ENCODE peak calls at places on chromosomes 6 and 20, in nine cellular contexts. One of them, this sample, is unnamed.

GRCh38 chr6:6749791-6750434 is 161.4 kb downstream of the LY86 start:
- DNase-seq in glutamatergic neuron: no peak
- DNase-seq in upper lobe of left lung: peak
- DNase-seq in islet precursor cell: peak
- DNase-seq in NAMALWA: no peak
- DNase-seq in NCI-H748 treated with DMSO at 0.1 percent for 48 hours: no peak
- DNase-seq in nucleus accumbens: peak
- DNase-seq in iris pigment epithelial cell: peak
- DNase-seq in anterior cingulate cortex: peak
- DNase-seq in this sample: peak

GRCh38 chr20:34222208-34222607 is 19.0 kb upstream of the ASIP start:
- DNase-seq in glutamatergic neuron: no peak
- DNase-seq in upper lobe of left lung: peak
- DNase-seq in islet precursor cell: no peak
- DNase-seq in NAMALWA: no peak
- DNase-seq in NCI-H748 treated with DMSO at 0.1 percent for 48 hours: no peak
- DNase-seq in nucleus accumbens: no peak
- DNase-seq in iris pigment epithelial cell: peak
- DNase-seq in anterior cingulate cortex: no peak
- DNase-seq in this sample: peak

GRCh38 chr6:1077822-1078221 is 234.1 kb upstream of the FOXQ1 start:
- DNase-seq in glutamatergic neuron: no peak
- DNase-seq in upper lobe of left lung: no peak
- DNase-seq in islet precursor cell: peak
- DNase-seq in NAMALWA: no peak
- DNase-seq in NCI-H748 treated with DMSO at 0.1 percent for 48 hours: no peak
- DNase-seq in nucleus accumbens: no peak
- DNase-seq in iris pigment epithelial cell: no peak
- DNase-seq in anterior cingulate cortex: no peak
- DNase-seq in this sample: no peak

GRCh38 chr20:23245553-23246128 is 105.0 kb upstream of the NXT1 start:
- DNase-seq in glutamatergic neuron: peak
- DNase-seq in upper lobe of left lung: peak
- DNase-seq in islet precursor cell: peak
- DNase-seq in NAMALWA: peak
- DNase-seq in NCI-H748 treated with DMSO at 0.1 percent for 48 hours: peak
- DNase-seq in nucleus accumbens: peak
- DNase-seq in iris pigment epithelial cell: peak
- DNase-seq in anterior cingulate cortex: peak
- DNase-seq in this sample: peak

GRCh38 chr6:111874030-111874425 is 776 bp upstream of the FYN start:
- DNase-seq in glutamatergic neuron: no peak
- DNase-seq in upper lobe of left lung: peak
- DNase-seq in islet precursor cell: no peak
- DNase-seq in NAMALWA: peak
- DNase-seq in NCI-H748 treated with DMSO at 0.1 percent for 48 hours: peak
- DNase-seq in nucleus accumbens: peak
- DNase-seq in iris pigment epithelial cell: peak
- DNase-seq in anterior cingulate cortex: no peak
- DNase-seq in this sample: peak

GRCh38 chr20:40493071-40493470 is 196.0 kb downstream of the MAFB start:
- DNase-seq in glutamatergic neuron: no peak
- DNase-seq in upper lobe of left lung: peak
- DNase-seq in islet precursor cell: no peak
- DNase-seq in NAMALWA: no peak
- DNase-seq in NCI-H748 treated with DMSO at 0.1 percent for 48 hours: no peak
- DNase-seq in nucleus accumbens: peak
- DNase-seq in iris pigment epithelial cell: peak
- DNase-seq in anterior cingulate cortex: no peak
- DNase-seq in this sample: no peak

GRCh38 chr6:148457137-148457842 is 114.7 kb downstream of the SASH1 start:
- DNase-seq in glutamatergic neuron: no peak
- DNase-seq in upper lobe of left lung: no peak
- DNase-seq in islet precursor cell: no peak
- DNase-seq in NAMALWA: no peak
- DNase-seq in NCI-H748 treated with DMSO at 0.1 percent for 48 hours: no peak
- DNase-seq in nucleus accumbens: no peak
- DNase-seq in iris pigment epithelial cell: peak
- DNase-seq in anterior cingulate cortex: no peak
- DNase-seq in this sample: no peak

GRCh38 chr6:135820340-135820739 is 31.2 kb upstream of the PDE7B start:
- DNase-seq in glutamatergic neuron: peak
- DNase-seq in upper lobe of left lung: no peak
- DNase-seq in islet precursor cell: no peak
- DNase-seq in NAMALWA: no peak
- DNase-seq in NCI-H748 treated with DMSO at 0.1 percent for 48 hours: no peak
- DNase-seq in nucleus accumbens: no peak
- DNase-seq in iris pigment epithelial cell: no peak
- DNase-seq in anterior cingulate cortex: no peak
- DNase-seq in this sample: no peak

GRCh38 chr6:123360359-123360758 is 276.4 kb downstream of the TRDN start:
- DNase-seq in glutamatergic neuron: no peak
- DNase-seq in upper lobe of left lung: no peak
- DNase-seq in islet precursor cell: no peak
- DNase-seq in NAMALWA: no peak
- DNase-seq in NCI-H748 treated with DMSO at 0.1 percent for 48 hours: no peak
- DNase-seq in nucleus accumbens: no peak
- DNase-seq in iris pigment epithelial cell: no peak
- DNase-seq in anterior cingulate cortex: no peak
- DNase-seq in this sample: no peak

GRCh38 chr20:32522775-32523612 is 62.1 kb downstream of the NOL4L start:
- DNase-seq in glutamatergic neuron: peak
- DNase-seq in upper lobe of left lung: no peak
- DNase-seq in islet precursor cell: peak
- DNase-seq in NAMALWA: no peak
- DNase-seq in NCI-H748 treated with DMSO at 0.1 percent for 48 hours: no peak
- DNase-seq in nucleus accumbens: no peak
- DNase-seq in iris pigment epithelial cell: peak
- DNase-seq in anterior cingulate cortex: no peak
- DNase-seq in this sample: peak

GRCh38 chr6:35038076-35038475 is 103.1 kb downstream of the TCP11 start:
- DNase-seq in glutamatergic neuron: no peak
- DNase-seq in upper lobe of left lung: no peak
- DNase-seq in islet precursor cell: no peak
- DNase-seq in NAMALWA: no peak
- DNase-seq in NCI-H748 treated with DMSO at 0.1 percent for 48 hours: no peak
- DNase-seq in nucleus accumbens: no peak
- DNase-seq in iris pigment epithelial cell: peak
- DNase-seq in anterior cingulate cortex: no peak
- DNase-seq in this sample: no peak

GRCh38 chr20:49270177-49270576 is 7.7 kb downstream of the ZNFX1 start:
- DNase-seq in glutamatergic neuron: no peak
- DNase-seq in upper lobe of left lung: no peak
- DNase-seq in islet precursor cell: no peak
- DNase-seq in NAMALWA: no peak
- DNase-seq in NCI-H748 treated with DMSO at 0.1 percent for 48 hours: no peak
- DNase-seq in nucleus accumbens: no peak
- DNase-seq in iris pigment epithelial cell: no peak
- DNase-seq in anterior cingulate cortex: no peak
- DNase-seq in this sample: no peak

GRCh38 chr20:16498526-16499140 is 74.6 kb downstream of the KIF16B start:
- DNase-seq in glutamatergic neuron: no peak
- DNase-seq in upper lobe of left lung: no peak
- DNase-seq in islet precursor cell: no peak
- DNase-seq in NAMALWA: no peak
- DNase-seq in NCI-H748 treated with DMSO at 0.1 percent for 48 hours: no peak
- DNase-seq in nucleus accumbens: no peak
- DNase-seq in iris pigment epithelial cell: no peak
- DNase-seq in anterior cingulate cortex: no peak
- DNase-seq in this sample: no peak

GRCh38 chr6:56766806-56767178 is 124.1 kb upstream of the DST start:
- DNase-seq in glutamatergic neuron: no peak
- DNase-seq in upper lobe of left lung: no peak
- DNase-seq in islet precursor cell: no peak
- DNase-seq in NAMALWA: no peak
- DNase-seq in NCI-H748 treated with DMSO at 0.1 percent for 48 hours: no peak
- DNase-seq in nucleus accumbens: no peak
- DNase-seq in iris pigment epithelial cell: peak
- DNase-seq in anterior cingulate cortex: no peak
- DNase-seq in this sample: no peak

GRCh38 chr20:36544134-36545018 is 3.1 kb downstream of the MYL9 start:
- DNase-seq in glutamatergic neuron: no peak
- DNase-seq in upper lobe of left lung: peak
- DNase-seq in islet precursor cell: no peak
- DNase-seq in NAMALWA: no peak
- DNase-seq in NCI-H748 treated with DMSO at 0.1 percent for 48 hours: no peak
- DNase-seq in nucleus accumbens: no peak
- DNase-seq in iris pigment epithelial cell: peak
- DNase-seq in anterior cingulate cortex: no peak
- DNase-seq in this sample: no peak

GRCh38 chr6:48016027-48016755 is 94.8 kb downstream of the PTCHD4 start:
- DNase-seq in glutamatergic neuron: peak
- DNase-seq in upper lobe of left lung: no peak
- DNase-seq in islet precursor cell: no peak
- DNase-seq in NAMALWA: no peak
- DNase-seq in NCI-H748 treated with DMSO at 0.1 percent for 48 hours: no peak
- DNase-seq in nucleus accumbens: no peak
- DNase-seq in iris pigment epithelial cell: no peak
- DNase-seq in anterior cingulate cortex: no peak
- DNase-seq in this sample: no peak

GRCh38 chr6:144797881-144798589 is 512.9 kb downstream of the UTRN start:
- DNase-seq in glutamatergic neuron: no peak
- DNase-seq in upper lobe of left lung: no peak
- DNase-seq in islet precursor cell: no peak
- DNase-seq in NAMALWA: no peak
- DNase-seq in NCI-H748 treated with DMSO at 0.1 percent for 48 hours: no peak
- DNase-seq in nucleus accumbens: no peak
- DNase-seq in iris pigment epithelial cell: peak
- DNase-seq in anterior cingulate cortex: no peak
- DNase-seq in this sample: no peak

GRCh38 chr6:111011360-111012142 is 29.7 kb downstream of the RPF2 start:
- DNase-seq in glutamatergic neuron: no peak
- DNase-seq in upper lobe of left lung: no peak
- DNase-seq in islet precursor cell: no peak
- DNase-seq in NAMALWA: peak
- DNase-seq in NCI-H748 treated with DMSO at 0.1 percent for 48 hours: peak
- DNase-seq in nucleus accumbens: no peak
- DNase-seq in iris pigment epithelial cell: peak
- DNase-seq in anterior cingulate cortex: no peak
- DNase-seq in this sample: peak

GRCh38 chr20:19336601-19337000 is 124.2 kb downstream of the SLC24A3 start:
- DNase-seq in glutamatergic neuron: no peak
- DNase-seq in upper lobe of left lung: no peak
- DNase-seq in islet precursor cell: no peak
- DNase-seq in NAMALWA: no peak
- DNase-seq in NCI-H748 treated with DMSO at 0.1 percent for 48 hours: no peak
- DNase-seq in nucleus accumbens: no peak
- DNase-seq in iris pigment epithelial cell: no peak
- DNase-seq in anterior cingulate cortex: no peak
- DNase-seq in this sample: peak

GRCh38 chr6:125020385-125020784 is 58.1 kb downstream of the RNF217 start:
- DNase-seq in glutamatergic neuron: no peak
- DNase-seq in upper lobe of left lung: no peak
- DNase-seq in islet precursor cell: no peak
- DNase-seq in NAMALWA: no peak
- DNase-seq in NCI-H748 treated with DMSO at 0.1 percent for 48 hours: no peak
- DNase-seq in nucleus accumbens: no peak
- DNase-seq in iris pigment epithelial cell: no peak
- DNase-seq in anterior cingulate cortex: no peak
- DNase-seq in this sample: no peak

GRCh38 chr6:19691465-19692167 is 145.6 kb upstream of the ID4 start:
- DNase-seq in glutamatergic neuron: peak
- DNase-seq in upper lobe of left lung: no peak
- DNase-seq in islet precursor cell: peak
- DNase-seq in NAMALWA: no peak
- DNase-seq in NCI-H748 treated with DMSO at 0.1 percent for 48 hours: no peak
- DNase-seq in nucleus accumbens: peak
- DNase-seq in iris pigment epithelial cell: no peak
- DNase-seq in anterior cingulate cortex: peak
- DNase-seq in this sample: no peak

GRCh38 chr20:8361008-8361652 is 229.1 kb downstream of the PLCB1 start:
- DNase-seq in glutamatergic neuron: no peak
- DNase-seq in upper lobe of left lung: no peak
- DNase-seq in islet precursor cell: no peak
- DNase-seq in NAMALWA: no peak
- DNase-seq in NCI-H748 treated with DMSO at 0.1 percent for 48 hours: no peak
- DNase-seq in nucleus accumbens: peak
- DNase-seq in iris pigment epithelial cell: peak
- DNase-seq in anterior cingulate cortex: no peak
- DNase-seq in this sample: peak

GRCh38 chr20:46894971-46895905 is 595 bp downstream of the EYA2 start:
- DNase-seq in glutamatergic neuron: peak
- DNase-seq in upper lobe of left lung: no peak
- DNase-seq in islet precursor cell: peak
- DNase-seq in NAMALWA: no peak
- DNase-seq in NCI-H748 treated with DMSO at 0.1 percent for 48 hours: peak
- DNase-seq in nucleus accumbens: no peak
- DNase-seq in iris pigment epithelial cell: peak
- DNase-seq in anterior cingulate cortex: no peak
- DNase-seq in this sample: no peak

This sample was measured in NB4.